ENCODE peak calls at places on chromosomes 4 and X, in ten cellular contexts. N is esophagus muscularis mucosa, T is HCT116, D is HL-60, P is stomach, L is SK-N-SH, U is upper lobe of left lung, H is sigmoid colon, K is H1, C is prostate gland. O is an unnamed sample.

GRCh38 chr4:104983615-104984179 is 163.0 kb upstream of the TET2 start:
- DNase-seq in N (no peak), T (no peak), D (no peak), P (no peak), L (no peak), U (no peak), H (no peak), K (no peak), C (no peak), O (no peak)

GRCh38 chrX:101229155-101229554 is 9.6 kb downstream of the DRP2 start:
- DNase-seq in N (no peak), T (no peak), D (no peak), P (no peak), L (no peak), U (no peak), H (no peak), K (no peak), C (no peak), O (no peak)

GRCh38 chrX:150569155-150569477 is 695 bp downstream of the MTM1 start:
- DNase-seq in N (no peak), T (no peak), D (no peak), P (peak), L (no peak), U (peak), H (no peak), K (no peak), C (no peak), O (peak)

GRCh38 chr4:152098365-152099060 is 337.7 kb upstream of the GATB start:
- DNase-seq in N (no peak), T (no peak), D (no peak), P (no peak), L (no peak), U (no peak), H (no peak), K (no peak), C (no peak), O (no peak)

GRCh38 chrX:148593987-148594386 is 93.6 kb downstream of the AFF2 start:
- DNase-seq in N (no peak), T (no peak), D (peak), P (no peak), L (no peak), U (no peak), H (no peak), K (no peak), C (no peak), O (no peak)

GRCh38 chr4:31283689-31284088 is 563.5 kb downstream of the PCDH7 start:
- DNase-seq in N (no peak), T (no peak), D (no peak), P (no peak), L (no peak), U (no peak), H (no peak), K (no peak), C (no peak), O (no peak)

GRCh38 chr4:95549246-95550138 is 719 bp upstream of the UNC5C start:
- DNase-seq in N (no peak), T (no peak), D (no peak), P (peak), L (peak), U (peak), H (peak), K (peak), C (peak), O (peak)

GRCh38 chr4:48602763-48603162 is 112.7 kb downstream of the ZAR1 start:
- DNase-seq in N (no peak), T (no peak), D (no peak), P (no peak), L (no peak), U (no peak), H (no peak), K (no peak), C (no peak), O (no peak)

GRCh38 chr4:40199179-40199670 is 2.4 kb downstream of the RHOH start:
- DNase-seq in N (no peak), T (no peak), D (no peak), P (no peak), L (no peak), U (no peak), H (no peak), K (no peak), C (no peak), O (no peak)

GRCh38 chr4:11914406-11914805 is 485.7 kb upstream of the HS3ST1 start:
- DNase-seq in N (no peak), T (no peak), D (no peak), P (no peak), L (no peak), U (no peak), H (no peak), K (no peak), C (no peak), O (no peak)
- H3K27ac ChIP-seq in N (no peak), T (no peak), D (no peak), P (no peak), L (no peak), U (no peak), H (no peak), K (no peak), C (no peak), O (no peak)

GRCh38 chrX:320126-320783 is 1.7 kb upstream of the GTPBP6 start:
- DNase-seq in N (no peak), T (no peak), D (no peak), P (no peak), L (no peak), U (peak), H (peak), K (no peak), C (no peak), O (peak)
- TF ChIP-seq POLR2AphosphoS5 in N (no peak), T (no peak), D (no peak), P (no peak), L (no peak), U (no peak), H (no peak), K (no peak), C (no peak), O (no peak)

GRCh38 chrX:72100051-72100755 is 31.5 kb downstream of the RTL5 start:
- DNase-seq in N (no peak), T (no peak), D (no peak), P (no peak), L (no peak), U (no peak), H (no peak), K (no peak), C (no peak), O (no peak)

GRCh38 chrX:72100824-72101351 is 30.8 kb downstream of the RTL5 start:
- DNase-seq in N (no peak), T (no peak), D (peak), P (peak), L (no peak), U (peak), H (no peak), K (no peak), C (no peak), O (peak)

GRCh38 chrX:72097081-72097480 is 34.6 kb downstream of the RTL5 start:
- DNase-seq in N (no peak), T (no peak), D (no peak), P (no peak), L (no peak), U (no peak), H (no peak), K (no peak), C (no peak), O (no peak)

GRCh38 chrX:72095370-72095769 is 36.3 kb downstream of the RTL5 start:
- DNase-seq in N (no peak), T (no peak), D (no peak), P (no peak), L (no peak), U (no peak), H (no peak), K (no peak), C (no peak), O (no peak)

DNA sequence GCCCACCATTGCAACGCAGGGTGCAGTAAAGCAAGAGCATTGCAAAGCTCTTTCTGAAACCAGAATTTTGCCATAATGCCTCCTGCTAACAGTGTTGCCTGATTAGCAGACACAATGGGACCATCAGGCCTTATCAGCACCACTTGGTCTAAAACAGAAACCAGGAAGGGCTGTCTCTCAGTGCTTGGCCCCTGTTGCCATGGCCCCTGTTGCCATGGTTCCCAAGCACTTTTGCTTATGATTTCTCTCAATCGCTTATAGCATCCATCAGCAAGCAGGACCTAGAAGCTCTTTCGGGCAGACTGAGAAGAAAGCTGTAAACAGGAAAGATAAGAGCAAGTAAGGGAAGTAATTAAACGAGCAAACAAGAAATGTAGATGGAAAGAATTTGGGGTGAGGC is 36.8 kb downstream of the RTL5 start:
- DNase-seq in N (no peak), T (no peak), D (no peak), P (peak), L (peak), U (peak), H (no peak), K (no peak), C (no peak), O (peak)
- H3K27ac ChIP-seq in N (no peak), T (no peak), D (peak), P (no peak), L (peak), U (no peak), H (no peak), K (no peak), C (no peak), O (no peak)

DNA sequence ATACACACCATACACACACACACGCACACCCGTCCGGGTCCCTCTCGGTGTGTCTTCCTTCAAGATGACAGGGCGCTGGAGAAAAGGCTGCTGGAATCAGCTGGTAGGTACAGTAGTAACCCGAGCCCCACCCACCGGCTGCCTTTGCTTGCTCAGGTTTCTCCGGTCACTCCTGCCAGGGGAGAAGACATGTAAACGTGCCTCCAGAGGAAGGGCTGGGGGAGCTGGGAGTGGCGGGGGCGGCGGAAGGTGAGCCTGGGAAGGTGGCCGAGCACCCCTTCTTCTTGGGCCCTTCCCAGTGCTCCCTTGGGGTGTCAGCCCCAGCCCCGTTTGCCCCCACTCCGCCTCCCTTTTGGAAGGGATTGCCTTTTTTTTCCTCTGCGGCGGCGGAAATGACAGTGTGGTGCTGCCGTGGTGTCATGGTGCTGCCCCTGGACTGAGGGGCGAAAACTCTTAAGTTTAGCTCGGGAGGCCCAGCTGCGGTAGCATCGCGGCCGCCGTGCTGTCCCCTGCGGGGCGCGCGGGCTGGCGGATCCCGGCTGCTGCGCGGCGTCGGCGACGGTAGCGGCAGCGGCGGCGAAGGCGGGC is at the start of gene MID2:
- DNase-seq in N (peak), T (peak), D (no peak), P (peak), L (peak), U (peak), H (peak), K (peak), C (peak), O (peak)
- TF ChIP-seq POLR2AphosphoS5 in N (peak), T (peak), D (no peak), P (no peak), L (no peak), U (peak), H (peak), K (no peak), C (peak), O (peak)

GRCh38 chr4:55947254-55947882 is 1.4 kb upstream of the CEP135 start:
- DNase-seq in N (no peak), T (no peak), D (peak), P (no peak), L (no peak), U (no peak), H (no peak), K (no peak), C (no peak), O (peak)

GRCh38 chr4:55947912-55948725 is 626 bp upstream of the CEP135 start:
- DNase-seq in N (no peak), T (peak), D (no peak), P (no peak), L (peak), U (peak), H (no peak), K (no peak), C (no peak), O (no peak)

GRCh38 chr4:55948726-55949479 is at the start of gene CEP135:
- DNase-seq in N (peak), T (peak), D (peak), P (peak), L (peak), U (peak), H (peak), K (peak), C (peak), O (peak)

GRCh38 chr4:55949480-55949802 is 696 bp downstream of the CEP135 start:
- DNase-seq in N (no peak), T (no peak), D (no peak), P (no peak), L (no peak), U (no peak), H (no peak), K (no peak), C (peak), O (no peak)

DNA sequence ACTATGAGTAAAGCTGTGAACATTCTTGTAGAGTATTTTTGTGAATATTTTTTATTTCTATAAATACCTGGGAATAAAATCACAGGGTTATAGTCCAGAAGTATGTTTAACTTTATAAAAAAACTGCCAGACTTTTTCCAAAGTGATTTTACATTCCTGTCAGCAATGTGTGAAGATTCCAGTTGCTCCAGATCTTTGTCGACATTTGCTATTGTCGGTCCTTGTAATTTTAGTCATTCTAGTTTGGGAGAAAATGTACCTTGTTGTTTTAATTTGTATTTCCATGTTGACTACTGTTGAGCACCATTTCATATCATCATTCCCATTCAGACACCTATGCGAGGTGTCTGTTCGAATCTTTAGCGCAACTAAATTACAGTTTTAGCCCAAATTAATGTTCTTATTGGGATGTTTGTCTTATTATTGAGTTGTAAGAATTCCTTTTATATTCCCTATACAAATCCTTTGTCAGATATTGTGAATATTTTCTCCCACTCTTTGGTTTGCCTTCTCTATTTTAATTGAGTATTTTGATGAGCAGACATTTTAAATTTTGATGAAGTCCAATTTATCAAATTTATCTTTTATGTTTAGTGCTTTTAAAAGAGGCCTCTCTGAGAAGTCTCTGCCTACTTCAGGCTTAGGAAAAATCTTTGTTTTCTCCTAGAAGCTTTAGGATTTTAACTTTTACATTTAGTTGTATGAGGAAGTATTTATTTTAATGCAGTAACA is 2.6 kb downstream of the CEP135 start:
- DNase-seq in N (no peak), T (no peak), D (no peak), P (no peak), L (no peak), U (no peak), H (no peak), K (no peak), C (no peak), O (no peak)
- H3K27ac ChIP-seq in N (no peak), T (no peak), D (no peak), P (no peak), L (no peak), U (no peak), H (no peak), K (no peak), C (no peak), O (no peak)

DNA sequence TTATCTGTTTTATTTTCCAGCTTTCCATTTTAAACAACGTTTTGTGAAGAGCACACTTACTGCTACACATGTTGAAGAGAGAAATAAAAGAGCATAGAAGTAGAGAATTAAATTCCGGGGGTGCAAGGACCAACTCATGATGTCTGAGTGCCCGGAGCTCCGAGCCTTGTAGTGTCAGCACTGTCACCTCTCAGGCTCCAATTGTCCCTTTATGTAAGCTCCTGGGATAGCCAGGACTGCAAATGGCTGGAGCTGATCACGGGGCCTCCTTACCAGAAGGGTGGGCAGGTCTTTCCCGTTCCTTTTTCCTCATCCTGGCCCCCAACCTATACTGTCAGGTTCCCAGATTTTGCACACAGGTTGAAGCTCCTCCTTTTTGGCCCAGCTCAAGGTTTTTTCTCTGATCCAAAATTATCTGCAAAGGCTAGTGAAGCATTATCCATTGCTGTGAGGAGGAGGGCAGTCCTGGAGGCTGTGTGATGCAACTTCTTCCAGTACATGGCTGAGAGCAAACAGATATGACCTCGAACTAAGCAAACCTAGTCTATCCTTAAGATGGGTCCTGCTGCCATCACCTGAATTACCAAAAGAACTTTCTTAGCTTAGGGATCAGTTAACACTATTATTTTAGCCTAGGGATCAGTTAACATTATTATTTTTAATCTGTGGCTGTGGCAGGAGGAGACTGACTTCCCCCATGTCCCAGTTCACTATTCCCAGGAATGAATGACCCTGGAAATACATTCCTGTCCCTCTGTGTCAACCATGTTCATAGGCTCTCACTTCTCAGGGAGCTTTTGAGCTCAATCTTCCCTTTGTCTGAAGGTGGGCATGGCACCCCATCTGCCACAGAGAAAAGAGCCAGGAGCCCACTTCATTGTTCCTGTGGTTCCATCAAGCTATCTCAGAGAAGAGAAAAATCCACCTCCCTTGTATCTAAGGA is at the start of gene FGG:
- DNase-seq in N (no peak), T (no peak), D (no peak), P (no peak), L (no peak), U (no peak), H (no peak), K (no peak), C (no peak), O (no peak)
- TF ChIP-seq POLR2AphosphoS5 in N (no peak), T (no peak), D (no peak), P (no peak), L (no peak), U (no peak), H (no peak), K (no peak), C (no peak), O (no peak)

GRCh38 chr4:663438-664428 is 10.3 kb downstream of the ATP5ME start:
- DNase-seq in N (no peak), T (no peak), D (no peak), P (peak), L (peak), U (peak), H (peak), K (no peak), C (no peak), O (peak)
- H3K27ac ChIP-seq in N (no peak), T (no peak), D (no peak), P (peak), L (peak), U (peak), H (no peak), K (peak), C (peak), O (peak)

O was measured in transverse colon.